ENCODE peak calls at places on chromosomes 12 and 14, in eight cellular contexts. C is neural progenitor cell, T is GM23248, M is hepatocyte, Z is HCT116, I is SK-N-SH, V is MM.1S, R is GM23338. L is an unnamed sample. For H3K79me2, the result is how much of the 10 kb centered on the place peaks cover.

GRCh38 chr14:24883571-24883970 is 166.4 kb downstream of the STXBP6 start:
- DNase-seq in C (no peak), T (peak), M (no peak), Z (no peak), I (no peak), V (no peak), R (no peak), L (no peak)

GRCh38 chr12:52876371-52876770 is 27.6 kb upstream of the KRT78 start:
- DNase-seq in C (no peak), T (no peak), M (no peak), Z (no peak), I (no peak), V (no peak), R (no peak), L (peak)

GRCh38 chr12:54725233-54725843 is 77.2 kb upstream of the DCD start:
- DNase-seq in C (peak), T (peak), M (peak), Z (peak), I (no peak), V (peak), R (peak), L (peak)

GRCh38 chr14:35808076-35808657 is 928 bp downstream of the RALGAPA1 start:
- DNase-seq in C (peak), T (peak), M (peak), Z (no peak), I (no peak), V (peak), R (peak), L (peak)

GRCh38 chr14:94340533-94340932 is 17.4 kb upstream of the SERPINA6 start:
- DNase-seq in C (no peak), T (no peak), M (no peak), Z (no peak), I (no peak), V (no peak), R (no peak), L (no peak)

GRCh38 chr14:90666571-90666970 is 149.7 kb downstream of the TTC7B start:
- DNase-seq in C (no peak), T (no peak), M (no peak), Z (no peak), I (no peak), V (no peak), R (no peak), L (peak)

GRCh38 chr12:67889935-67890334 is 99.3 kb upstream of the IFNG-AS1 start:
- DNase-seq in C (no peak), T (no peak), M (peak), Z (no peak), I (no peak), V (no peak), R (no peak), L (no peak)

GRCh38 chr14:32761381-32761968 is 177.2 kb upstream of the NPAS3 start:
- DNase-seq in C (peak), T (peak), M (no peak), Z (no peak), I (no peak), V (no peak), R (no peak), L (peak)

GRCh38 chr12:40688085-40688725 is 4.0 kb upstream of the CNTN1 start:
- DNase-seq in C (no peak), T (peak), M (no peak), Z (no peak), I (no peak), V (no peak), R (no peak), L (no peak)

GRCh38 chr14:99412122-99413061 is 68.3 kb downstream of the SETD3 start:
- DNase-seq in C (peak), T (no peak), M (no peak), Z (no peak), I (no peak), V (no peak), R (peak), L (no peak)

GRCh38 chr14:25303934-25304333 is 254.0 kb upstream of the STXBP6 start:
- DNase-seq in C (no peak), T (no peak), M (no peak), Z (no peak), I (no peak), V (no peak), R (no peak), L (no peak)

DNA sequence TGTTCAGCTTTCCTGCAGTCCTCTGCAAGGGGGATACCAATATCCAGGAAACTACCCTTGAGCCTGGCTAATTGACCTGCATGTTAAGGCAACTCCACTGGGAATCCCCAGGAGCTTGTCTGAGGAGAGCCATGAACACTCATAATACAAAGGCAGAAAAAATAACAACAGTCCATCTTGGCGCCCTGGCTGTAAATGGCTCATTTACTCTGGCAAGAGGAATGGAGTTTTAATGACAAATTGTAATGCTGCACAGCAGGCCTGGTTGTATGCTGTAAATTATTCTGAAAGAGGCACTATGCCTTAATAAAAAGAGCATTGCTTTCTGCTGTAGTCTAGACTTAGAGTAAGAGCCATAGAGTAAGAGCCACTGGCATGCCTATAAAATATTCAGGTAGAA is 58.3 kb downstream of the SLC8A3 start:
- DNase-seq in C (no peak), T (no peak), M (no peak), Z (no peak), I (no peak), V (no peak), R (no peak), L (no peak)
- TF ChIP-seq EZH2phosphoT487 in C (no peak), T (no peak), M (no peak), Z (no peak), I (no peak), V (no peak), R (no peak), L (no peak)

GRCh38 chr14:57262117-57262516 is 6.6 kb downstream of the EXOC5 start:
- DNase-seq in C (no peak), T (no peak), M (no peak), Z (no peak), I (no peak), V (no peak), R (no peak), L (no peak)
- H3K79me2 ChIP-seq in C (half or more), T (half or more), M (half or more), Z (half or more), I (half or more), V (half or more), R (half or more), L (half or more)

GRCh38 chr14:38108681-38109080 is 99.0 kb upstream of the SSTR1 start:
- DNase-seq in C (no peak), T (peak), M (no peak), Z (no peak), I (no peak), V (no peak), R (no peak), L (peak)
- TF ChIP-seq EZH2phosphoT487 in C (no peak), T (no peak), M (no peak), Z (no peak), I (no peak), V (no peak), R (no peak), L (no peak)

GRCh38 chr14:96038558-96038919 is 623 bp upstream of the C14orf132 start:
- DNase-seq in C (peak), T (no peak), M (no peak), Z (peak), I (no peak), V (no peak), R (peak), L (no peak)

GRCh38 chr14:96039633-96040311 is 610 bp downstream of the C14orf132 start:
- DNase-seq in C (peak), T (peak), M (peak), Z (no peak), I (peak), V (no peak), R (peak), L (no peak)

GRCh38 chr14:96042218-96042930 is 3.2 kb downstream of the C14orf132 start:
- DNase-seq in C (no peak), T (peak), M (peak), Z (no peak), I (no peak), V (no peak), R (no peak), L (no peak)

GRCh38 chr14:96038920-96039632 is at the start of gene C14orf132:
- DNase-seq in C (peak), T (peak), M (peak), Z (peak), I (peak), V (peak), R (peak), L (no peak)

DNA sequence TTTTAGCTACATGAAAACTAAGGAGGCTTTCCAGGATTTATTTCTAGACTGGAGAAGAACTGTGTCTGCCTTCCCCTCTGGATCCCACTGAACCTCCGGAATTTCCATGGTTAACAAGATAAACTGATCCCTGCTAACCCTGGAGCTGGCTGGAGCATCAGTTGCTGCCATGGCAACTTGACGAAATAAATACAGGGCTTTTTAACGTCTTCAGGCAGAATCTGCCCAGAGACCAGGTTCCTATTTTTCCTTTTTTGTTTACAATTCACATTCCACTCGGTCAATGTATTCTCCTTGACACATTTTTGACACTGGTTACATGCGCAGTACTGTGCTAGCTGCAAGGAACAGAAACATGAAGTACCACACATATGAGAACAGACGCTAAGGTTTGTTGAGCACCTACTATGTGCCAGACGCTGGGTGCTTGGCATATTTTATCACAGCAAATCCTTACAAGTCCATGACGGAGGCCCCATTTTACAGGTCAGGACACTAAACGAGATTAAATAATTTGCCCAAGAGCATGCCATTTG is 1.7 kb downstream of the C14orf132 start:
- DNase-seq in C (no peak), T (peak), M (peak), Z (no peak), I (no peak), V (no peak), R (no peak), L (no peak)
- H3K79me2 ChIP-seq in C (under half), T (half or more), M (under half), Z (under half), I (under half), V (under half), R (under half), L (under half)

DNA sequence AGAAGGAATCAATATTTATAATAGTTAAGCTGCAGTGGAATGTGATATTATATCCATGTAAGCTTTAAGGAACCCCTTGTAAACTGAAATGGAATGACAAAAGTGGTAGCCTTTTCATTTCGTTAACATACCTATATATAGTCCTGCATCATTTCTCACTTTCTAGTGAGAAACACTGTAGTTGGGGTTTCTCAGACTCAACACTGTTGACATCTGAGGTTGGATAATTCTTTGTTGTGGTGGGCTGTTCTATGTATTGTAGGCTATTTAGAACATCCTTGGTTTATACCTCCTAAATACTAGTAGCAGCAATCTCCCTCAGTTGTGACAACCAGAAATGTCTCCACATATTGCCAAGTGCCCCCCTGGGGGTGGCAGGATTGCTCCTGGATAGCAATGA is 79.1 kb downstream of the RAD52 start:
- DNase-seq in C (no peak), T (no peak), M (no peak), Z (no peak), I (no peak), V (peak), R (no peak), L (no peak)
- TF ChIP-seq EZH2phosphoT487 in C (no peak), T (no peak), M (no peak), Z (no peak), I (no peak), V (no peak), R (no peak), L (no peak)

DNA sequence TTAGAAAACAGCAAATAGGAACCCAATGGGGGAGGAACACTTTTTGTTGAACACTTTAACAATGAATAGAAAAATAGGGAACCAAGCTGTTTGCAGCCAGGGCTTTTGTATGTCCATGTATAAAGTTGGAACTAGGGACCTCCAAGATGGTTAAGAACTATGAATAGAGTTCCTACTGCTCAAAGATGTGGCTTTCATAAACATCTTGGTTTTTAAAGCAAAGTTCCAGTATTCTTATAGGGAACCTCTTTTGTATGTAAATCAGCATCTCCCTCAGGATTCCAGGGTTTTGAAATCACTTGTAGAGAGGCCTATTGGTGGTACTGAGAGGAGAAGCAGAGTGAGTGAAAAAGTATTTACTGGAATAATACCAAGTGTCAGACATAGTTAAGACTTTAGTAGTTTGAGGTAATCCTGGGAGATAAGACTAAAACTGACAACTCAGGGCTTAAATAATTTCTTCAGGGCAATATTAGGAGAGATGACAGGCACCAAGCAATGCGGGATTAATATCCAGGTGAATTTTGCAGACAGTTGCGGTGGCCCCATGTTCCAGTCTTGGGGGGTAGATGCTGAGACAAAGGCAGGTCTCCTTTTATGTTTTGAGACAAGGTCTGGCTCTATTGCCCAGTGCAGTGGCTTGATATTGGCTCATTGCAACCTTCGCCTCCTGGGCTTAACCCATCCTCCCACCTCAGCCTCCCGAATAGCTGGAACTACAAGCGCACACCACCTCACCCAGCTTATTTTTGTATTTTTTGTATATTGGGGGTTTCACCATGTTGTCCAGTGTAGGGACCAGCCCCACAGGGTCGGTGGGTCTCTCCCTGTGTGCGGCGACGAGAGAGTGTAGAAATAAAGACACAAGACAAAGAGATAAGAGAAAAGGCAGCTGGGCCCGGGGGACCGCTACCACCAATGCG is 10.4 kb upstream of the EID3 start:
- DNase-seq in C (no peak), T (no peak), M (no peak), Z (no peak), I (no peak), V (no peak), R (no peak), L (peak)
- H3K79me2 ChIP-seq in C (half or more), T (half or more), M (half or more), Z (half or more), I (half or more), V (half or more), R (half or more), L (half or more)

GRCh38 chr14:67815573-67816235 is 686 bp downstream of the ZFYVE26 start:
- DNase-seq in C (peak), T (peak), M (peak), Z (no peak), I (no peak), V (peak), R (peak), L (peak)
- TF ChIP-seq EZH2phosphoT487 in C (no peak), T (no peak), M (no peak), Z (no peak), I (no peak), V (no peak), R (no peak), L (no peak)

GRCh38 chr12:46210835-46211439 is 57.9 kb downstream of the SLC38A1 start:
- DNase-seq in C (no peak), T (no peak), M (no peak), Z (no peak), I (no peak), V (no peak), R (no peak), L (no peak)
- H3K79me2 ChIP-seq in C (under half), T (under half), M (under half), Z (under half), I (under half), V (half or more), R (half or more), L (half or more)

GRCh38 chr14:22549981-22550670 is 38.9 kb downstream of the DAD1 start:
- DNase-seq in C (no peak), T (no peak), M (no peak), Z (no peak), I (no peak), V (no peak), R (peak), L (peak)
- TF ChIP-seq EZH2phosphoT487 in C (no peak), T (no peak), M (no peak), Z (no peak), I (no peak), V (no peak), R (no peak), L (no peak)